ENCODE peak calls at places on chromosomes 1 and 21, in nine cellular contexts. Z, C, W, B, H, N, V, A and G are unnamed samples.

GRCh38 chr1:42759114-42759513 is 7.7 kb downstream of the P3H1 start:
- DNase-seq in Z (no peak), C (no peak), W (no peak), B (no peak), H (no peak), N (no peak), V (no peak), A (no peak), G (no peak)

GRCh38 chr1:33927721-33928120 is 63.8 kb downstream of the HMGB4 start:
- DNase-seq in Z (no peak), C (no peak), W (no peak), B (no peak), H (no peak), N (no peak), V (no peak), A (no peak), G (no peak)

GRCh38 chr1:2376261-2376741 is 15.1 kb downstream of the MORN1 start:
- DNase-seq in Z (no peak), C (no peak), W (no peak), B (no peak), H (no peak), N (no peak), V (no peak), A (no peak), G (no peak)

GRCh38 chr1:44689447-44689765 is 14.9 kb downstream of the ARMH1 start:
- DNase-seq in Z (no peak), C (no peak), W (no peak), B (no peak), H (no peak), N (no peak), V (no peak), A (no peak), G (no peak)

GRCh38 chr21:27406297-27407009 is 439.6 kb upstream of the ADAMTS5 start:
- DNase-seq in Z (no peak), C (no peak), W (no peak), B (peak), H (no peak), N (no peak), V (no peak), A (no peak), G (no peak)

GRCh38 chr21:43004926-43005325 is 30.6 kb downstream of the PKNOX1 start:
- DNase-seq in Z (no peak), C (no peak), W (no peak), B (no peak), H (no peak), N (no peak), V (no peak), A (no peak), G (no peak)

GRCh38 chr1:52600533-52601179 is 1.5 kb upstream of the GPX7 start:
- DNase-seq in Z (no peak), C (no peak), W (no peak), B (no peak), H (no peak), N (no peak), V (no peak), A (no peak), G (no peak)

GRCh38 chr1:26862781-26863676 is at the start of gene SFN:
- DNase-seq in Z (peak), C (peak), W (peak), B (no peak), H (no peak), N (peak), V (no peak), A (peak), G (no peak)

GRCh38 chr1:36707221-36707620 is 224.5 kb upstream of the CSF3R start:
- DNase-seq in Z (no peak), C (no peak), W (no peak), B (no peak), H (no peak), N (no peak), V (no peak), A (no peak), G (no peak)

GRCh38 chr1:39183503-39184353 is 20.8 kb upstream of the MACF1 start:
- DNase-seq in Z (peak), C (peak), W (peak), B (no peak), H (no peak), N (no peak), V (peak), A (peak), G (peak)